ENCODE peak calls at places on chromosomes 7 and 10, in four cellular contexts. One of them, this sample, is unnamed.

GRCh38 chr7:55074008-55074499 is 55.2 kb downstream of the EGFR start:
- DNase-seq in stimulated activated naive CD4-positive, alpha-beta T cell: no peak
- DNase-seq in NCI-H2081: no peak
- DNase-seq in HCEC 1CT: peak; percentile 94
- DNase-seq in this sample: peak; percentile 93

GRCh38 chr7:98728555-98728954 is 111.5 kb downstream of the NPTX2 start:
- DNase-seq in stimulated activated naive CD4-positive, alpha-beta T cell: no peak
- DNase-seq in NCI-H2081: no peak
- DNase-seq in HCEC 1CT: no peak
- DNase-seq in this sample: no peak

GRCh38 chr10:77586719-77587423 is 50.7 kb downstream of the KCNMA1 start:
- DNase-seq in stimulated activated naive CD4-positive, alpha-beta T cell: no peak
- DNase-seq in NCI-H2081: no peak
- DNase-seq in HCEC 1CT: peak; percentile 94
- DNase-seq in this sample: peak; percentile 92

GRCh38 chr7:151808296-151809155 is 68.4 kb downstream of the PRKAG2 start:
- DNase-seq in stimulated activated naive CD4-positive, alpha-beta T cell: no peak
- DNase-seq in NCI-H2081: no peak
- DNase-seq in HCEC 1CT: peak; percentile 26
- DNase-seq in this sample: no peak

GRCh38 chr7:139358541-139359365 is 941 bp upstream of the LUC7L2 start:
- DNase-seq in stimulated activated naive CD4-positive, alpha-beta T cell: peak; percentile 65
- DNase-seq in NCI-H2081: peak; percentile 78
- DNase-seq in HCEC 1CT: peak; percentile 14
- DNase-seq in this sample: peak; percentile 48

GRCh38 chr10:43192824-43193223 is 54.6 kb downstream of the CSGALNACT2 start:
- DNase-seq in stimulated activated naive CD4-positive, alpha-beta T cell: no peak
- DNase-seq in NCI-H2081: no peak
- DNase-seq in HCEC 1CT: no peak
- DNase-seq in this sample: no peak

GRCh38 chr10:42690449-42691360 is 52.3 kb upstream of the ZNF33B start:
- DNase-seq in stimulated activated naive CD4-positive, alpha-beta T cell: no peak
- DNase-seq in NCI-H2081: peak; percentile 56
- DNase-seq in HCEC 1CT: no peak
- DNase-seq in this sample: no peak

GRCh38 chr7:24917510-24918239 is 62.3 kb downstream of the OSBPL3 start:
- DNase-seq in stimulated activated naive CD4-positive, alpha-beta T cell: no peak
- DNase-seq in NCI-H2081: no peak
- DNase-seq in HCEC 1CT: peak; percentile 38
- DNase-seq in this sample: peak; percentile 79

GRCh38 chr7:111090834-111091233 is at the start of gene LRRN3:
- DNase-seq in stimulated activated naive CD4-positive, alpha-beta T cell: peak; percentile 9
- DNase-seq in NCI-H2081: peak; percentile 80
- DNase-seq in HCEC 1CT: no peak
- DNase-seq in this sample: peak; percentile 52

GRCh38 chr10:132406181-132406580 is 9.2 kb downstream of the PWWP2B start:
- DNase-seq in stimulated activated naive CD4-positive, alpha-beta T cell: no peak
- DNase-seq in NCI-H2081: no peak
- DNase-seq in HCEC 1CT: no peak
- DNase-seq in this sample: no peak

GRCh38 chr10:61836888-61837747 is 64.4 kb upstream of the ARID5B start:
- DNase-seq in stimulated activated naive CD4-positive, alpha-beta T cell: no peak
- DNase-seq in NCI-H2081: no peak
- DNase-seq in HCEC 1CT: peak; percentile 84
- DNase-seq in this sample: peak; percentile 63

GRCh38 chr7:17681965-17682364 is 258.3 kb downstream of the SNX13 start:
- DNase-seq in stimulated activated naive CD4-positive, alpha-beta T cell: no peak
- DNase-seq in NCI-H2081: no peak
- DNase-seq in HCEC 1CT: peak; percentile 60
- DNase-seq in this sample: peak; percentile 66

GRCh38 chr10:69397972-69398371 is 18.7 kb downstream of the TACR2 start:
- DNase-seq in stimulated activated naive CD4-positive, alpha-beta T cell: no peak
- DNase-seq in NCI-H2081: no peak
- DNase-seq in HCEC 1CT: no peak
- DNase-seq in this sample: peak; percentile 50

GRCh38 chr10:32650246-32650655 is 204.3 kb downstream of the CCDC7 start:
- DNase-seq in stimulated activated naive CD4-positive, alpha-beta T cell: no peak
- DNase-seq in NCI-H2081: no peak
- DNase-seq in HCEC 1CT: no peak
- DNase-seq in this sample: peak; percentile 5

This sample was measured in fibroblast of mammary gland.